ENCODE peak calls at places on chromosomes 16 and 17, in five cellular contexts. One of them, this sample, is unnamed.

GRCh38 chr16:68351463-68351862 is 40.6 kb downstream of the PRMT7 start:
- DNase-seq in PC-9: no peak
- DNase-seq in brain microvascular endothelial cell: no peak
- DNase-seq in bronchial epithelial cell: no peak
- DNase-seq in AG09309: no peak
- DNase-seq in this sample: no peak

GRCh38 chr17:46774108-46774737 is 44.3 kb downstream of the WNT3 start:
- DNase-seq in PC-9: no peak
- DNase-seq in brain microvascular endothelial cell: no peak
- DNase-seq in bronchial epithelial cell: no peak
- DNase-seq in AG09309: no peak
- DNase-seq in this sample: no peak

GRCh38 chr17:11848330-11848729 is 148.9 kb downstream of the ZNF18 start:
- DNase-seq in PC-9: no peak
- DNase-seq in brain microvascular endothelial cell: no peak
- DNase-seq in bronchial epithelial cell: no peak
- DNase-seq in AG09309: no peak
- DNase-seq in this sample: no peak

GRCh38 chr16:67926181-67926742 is 5.4 kb downstream of the CTRL start:
- DNase-seq in PC-9: no peak
- DNase-seq in brain microvascular endothelial cell: peak; percentile 43
- DNase-seq in bronchial epithelial cell: peak; percentile 75
- DNase-seq in AG09309: no peak
- DNase-seq in this sample: peak; percentile 77

GRCh38 chr17:38533706-38534497 is 71.8 kb downstream of the SRCIN1 start:
- DNase-seq in PC-9: no peak
- DNase-seq in brain microvascular endothelial cell: no peak
- DNase-seq in bronchial epithelial cell: no peak
- DNase-seq in AG09309: no peak
- DNase-seq in this sample: no peak

GRCh38 chr17:56310780-56311179 is 157.5 kb downstream of the ANKFN1 start:
- DNase-seq in PC-9: no peak
- DNase-seq in brain microvascular endothelial cell: no peak
- DNase-seq in bronchial epithelial cell: no peak
- DNase-seq in AG09309: no peak
- DNase-seq in this sample: no peak

GRCh38 chr16:4142268-4142667 is 26.0 kb upstream of the ADCY9 start:
- DNase-seq in PC-9: no peak
- DNase-seq in brain microvascular endothelial cell: no peak
- DNase-seq in bronchial epithelial cell: no peak
- DNase-seq in AG09309: no peak
- DNase-seq in this sample: peak; percentile 11

GRCh38 chr17:57518587-57519118 is 226.4 kb downstream of the CCDC182 start:
- DNase-seq in PC-9: no peak
- DNase-seq in brain microvascular endothelial cell: no peak
- DNase-seq in bronchial epithelial cell: no peak
- DNase-seq in AG09309: no peak
- DNase-seq in this sample: no peak

GRCh38 chr17:73591278-73592078 is 52.8 kb downstream of the SDK2 start:
- DNase-seq in PC-9: no peak
- DNase-seq in brain microvascular endothelial cell: no peak
- DNase-seq in bronchial epithelial cell: no peak
- DNase-seq in AG09309: no peak
- DNase-seq in this sample: no peak

GRCh38 chr17:32971171-32971570 is 20.5 kb upstream of the SPACA3 start:
- DNase-seq in PC-9: no peak
- DNase-seq in brain microvascular endothelial cell: peak; percentile 79
- DNase-seq in bronchial epithelial cell: peak; percentile 89
- DNase-seq in AG09309: peak; percentile 51
- DNase-seq in this sample: peak; percentile 50

GRCh38 chr16:15881794-15882379 is 6.5 kb downstream of the CEP20 start:
- DNase-seq in PC-9: no peak
- DNase-seq in brain microvascular endothelial cell: no peak
- DNase-seq in bronchial epithelial cell: no peak
- DNase-seq in AG09309: no peak
- DNase-seq in this sample: no peak

GRCh38 chr16:66028505-66029216 is 337.8 kb upstream of the CDH5 start:
- DNase-seq in PC-9: no peak
- DNase-seq in brain microvascular endothelial cell: peak; percentile 81
- DNase-seq in bronchial epithelial cell: peak; percentile 44
- DNase-seq in AG09309: peak; percentile 75
- DNase-seq in this sample: peak; percentile 67

GRCh38 chr16:19882641-19883040 is 2.0 kb downstream of the GPRC5B start:
- DNase-seq in PC-9: no peak
- DNase-seq in brain microvascular endothelial cell: no peak
- DNase-seq in bronchial epithelial cell: no peak
- DNase-seq in AG09309: no peak
- DNase-seq in this sample: no peak

GRCh38 chr17:56395787-56396186 is 197.7 kb upstream of the NOG start:
- DNase-seq in PC-9: no peak
- DNase-seq in brain microvascular endothelial cell: no peak
- DNase-seq in bronchial epithelial cell: no peak
- DNase-seq in AG09309: no peak
- DNase-seq in this sample: no peak

GRCh38 chr17:73900516-73900915 is 256.3 kb upstream of the SDK2 start:
- DNase-seq in PC-9: no peak
- DNase-seq in brain microvascular endothelial cell: no peak
- DNase-seq in bronchial epithelial cell: no peak
- DNase-seq in AG09309: no peak
- DNase-seq in this sample: no peak

GRCh38 chr16:14566599-14566998 is 63.5 kb downstream of the PARN start:
- DNase-seq in PC-9: no peak
- DNase-seq in brain microvascular endothelial cell: no peak
- DNase-seq in bronchial epithelial cell: no peak
- DNase-seq in AG09309: no peak
- DNase-seq in this sample: no peak

GRCh38 chr17:30376621-30377452 is 1.9 kb upstream of the CPD start:
- DNase-seq in PC-9: peak; percentile 51
- DNase-seq in brain microvascular endothelial cell: peak; percentile 57
- DNase-seq in bronchial epithelial cell: no peak
- DNase-seq in AG09309: peak; percentile 72
- DNase-seq in this sample: peak; percentile 63

GRCh38 chr16:67415872-67416793 is at the start of gene ZDHHC1:
- DNase-seq in PC-9: peak; percentile 72
- DNase-seq in brain microvascular endothelial cell: peak; percentile 35
- DNase-seq in bronchial epithelial cell: peak; percentile 65
- DNase-seq in AG09309: no peak
- DNase-seq in this sample: peak; percentile 64

GRCh38 chr16:50448522-50448921 is 79.7 kb upstream of the BRD7 start:
- DNase-seq in PC-9: no peak
- DNase-seq in brain microvascular endothelial cell: no peak
- DNase-seq in bronchial epithelial cell: no peak
- DNase-seq in AG09309: no peak
- DNase-seq in this sample: no peak

GRCh38 chr17:40349477-40350409 is 14.8 kb downstream of the GJD3 start:
- DNase-seq in PC-9: no peak
- DNase-seq in brain microvascular endothelial cell: no peak
- DNase-seq in bronchial epithelial cell: peak; percentile 98
- DNase-seq in AG09309: no peak
- DNase-seq in this sample: peak; percentile 97

GRCh38 chr16:67613808-67614207 is 31.1 kb upstream of the CARMIL2 start:
- DNase-seq in PC-9: no peak
- DNase-seq in brain microvascular endothelial cell: no peak
- DNase-seq in bronchial epithelial cell: peak; percentile 31
- DNase-seq in AG09309: no peak
- DNase-seq in this sample: peak; percentile 23

DNA sequence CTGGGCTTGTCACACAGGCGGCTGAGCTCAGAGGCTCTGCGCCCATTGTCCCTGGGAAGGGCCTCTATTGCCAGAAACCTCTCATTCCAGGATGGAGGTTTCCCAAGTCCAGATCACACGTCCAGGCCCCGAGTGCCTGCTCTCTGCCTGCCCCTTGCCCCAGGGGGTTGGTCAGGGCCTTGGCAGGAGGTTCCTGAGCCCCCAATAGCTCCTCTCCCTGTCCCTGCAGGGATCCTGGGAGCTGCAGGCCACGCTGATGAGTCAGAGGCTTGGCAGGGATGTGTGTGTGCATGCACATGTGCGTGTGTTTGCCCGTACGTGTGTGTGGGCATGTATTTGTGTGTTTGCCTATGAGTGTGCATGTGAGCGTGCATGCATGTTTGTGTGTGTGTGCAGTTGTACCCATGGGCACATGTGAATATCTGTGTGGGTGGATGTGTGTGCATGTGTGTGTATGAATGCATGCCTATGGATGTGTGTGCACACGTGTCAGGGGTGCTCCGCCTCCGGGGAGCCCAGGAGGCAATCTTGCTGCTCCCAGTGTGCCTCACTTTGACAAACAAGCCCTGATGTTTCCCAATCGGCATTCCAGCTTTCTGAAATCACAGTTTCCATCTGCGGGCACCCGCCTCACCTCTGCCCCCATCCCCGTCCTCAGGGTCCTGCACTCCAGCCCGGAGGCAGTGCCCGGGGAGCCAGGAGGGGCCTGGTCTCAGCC is 98.4 kb upstream of the GSE1 start:
- DNase-seq in PC-9: peak; percentile 87
- DNase-seq in brain microvascular endothelial cell: peak; percentile 73
- DNase-seq in bronchial epithelial cell: peak; percentile 91
- DNase-seq in AG09309: peak; percentile 81
- DNase-seq in this sample: peak; percentile 94
- TF ChIP-seq CTCF in PC-9: no peak
- TF ChIP-seq CTCF in brain microvascular endothelial cell: no peak
- TF ChIP-seq CTCF in bronchial epithelial cell: no peak
- TF ChIP-seq CTCF in AG09309: no peak
- TF ChIP-seq CTCF in this sample: peak; percentile 1

GRCh38 chr16:57371494-57372371 is 557 bp upstream of the CX3CL1 start:
- DNase-seq in PC-9: no peak
- DNase-seq in brain microvascular endothelial cell: no peak
- DNase-seq in bronchial epithelial cell: no peak
- DNase-seq in AG09309: no peak
- DNase-seq in this sample: no peak
- H3K4me3 ChIP-seq in PC-9: no peak overlapping the region
- H3K4me3 ChIP-seq in brain microvascular endothelial cell: no peak overlapping the region
- H3K4me3 ChIP-seq in bronchial epithelial cell: no peak overlapping the region
- H3K4me3 ChIP-seq in AG09309: no peak overlapping the region
- H3K4me3 ChIP-seq in this sample: no peak overlapping the region

GRCh38 chr17:63613663-63614062 is 8.6 kb upstream of the MAP3K3 start:
- DNase-seq in PC-9: no peak
- DNase-seq in brain microvascular endothelial cell: no peak
- DNase-seq in bronchial epithelial cell: no peak
- DNase-seq in AG09309: no peak
- DNase-seq in this sample: no peak

GRCh38 chr17:63611354-63611753 is 10.7 kb downstream of the TACO1 start:
- DNase-seq in PC-9: no peak
- DNase-seq in brain microvascular endothelial cell: no peak
- DNase-seq in bronchial epithelial cell: no peak
- DNase-seq in AG09309: no peak
- DNase-seq in this sample: no peak

GRCh38 chr17:63610854-63611253 is 10.2 kb downstream of the TACO1 start:
- DNase-seq in PC-9: no peak
- DNase-seq in brain microvascular endothelial cell: no peak
- DNase-seq in bronchial epithelial cell: no peak
- DNase-seq in AG09309: no peak
- DNase-seq in this sample: no peak

DNA sequence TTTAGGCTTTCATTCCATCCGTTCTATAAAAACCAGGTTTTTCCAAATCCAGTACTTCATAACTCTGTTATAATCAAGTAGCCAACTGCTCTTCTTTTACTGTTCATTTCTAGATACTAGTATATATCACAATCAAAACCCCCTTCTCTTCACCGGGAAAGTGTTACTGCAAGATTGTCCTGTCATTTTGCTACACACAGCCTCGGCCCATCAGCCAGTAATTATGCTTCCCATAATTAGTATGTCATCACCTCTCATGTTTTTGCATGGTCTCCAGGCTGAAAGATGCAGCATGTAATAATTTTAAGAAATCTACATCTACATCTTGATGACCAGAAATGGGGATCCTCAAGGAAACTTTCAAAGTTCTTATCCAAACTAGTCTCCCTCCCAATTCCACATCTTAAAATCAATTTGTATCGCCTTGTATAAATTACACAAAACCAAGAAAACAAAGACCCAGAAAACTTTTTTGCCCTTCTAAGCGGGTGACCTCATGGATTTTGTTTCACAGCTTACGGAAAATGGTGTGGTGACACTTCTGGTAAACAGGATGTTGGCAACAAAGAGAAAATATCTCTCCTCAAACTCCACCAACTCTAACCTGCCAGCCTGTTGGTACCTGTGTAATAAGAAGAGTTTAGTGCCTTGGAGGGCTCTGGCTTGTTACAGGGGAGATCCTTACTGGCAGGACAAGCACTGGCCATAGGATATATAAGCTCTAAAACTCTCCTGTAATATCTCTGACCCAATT is 9.3 kb downstream of the TACO1 start:
- DNase-seq in PC-9: no peak
- DNase-seq in brain microvascular endothelial cell: no peak
- DNase-seq in bronchial epithelial cell: no peak
- DNase-seq in AG09309: no peak
- DNase-seq in this sample: no peak
- TF ChIP-seq CTCF in PC-9: no peak
- TF ChIP-seq CTCF in brain microvascular endothelial cell: no peak
- TF ChIP-seq CTCF in bronchial epithelial cell: no peak
- TF ChIP-seq CTCF in AG09309: no peak
- TF ChIP-seq CTCF in this sample: no peak

GRCh38 chr17:45313419-45313771 is 3.4 kb downstream of the MAP3K14 start:
- DNase-seq in PC-9: no peak
- DNase-seq in brain microvascular endothelial cell: no peak
- DNase-seq in bronchial epithelial cell: no peak
- DNase-seq in AG09309: no peak
- DNase-seq in this sample: no peak

GRCh38 chr17:45312477-45313418 is 4.1 kb downstream of the MAP3K14 start:
- DNase-seq in PC-9: no peak
- DNase-seq in brain microvascular endothelial cell: no peak
- DNase-seq in bronchial epithelial cell: peak; percentile 44
- DNase-seq in AG09309: no peak
- DNase-seq in this sample: no peak

GRCh38 chr17:45311406-45311761 is 5.4 kb downstream of the MAP3K14 start:
- DNase-seq in PC-9: no peak
- DNase-seq in brain microvascular endothelial cell: no peak
- DNase-seq in bronchial epithelial cell: no peak
- DNase-seq in AG09309: no peak
- DNase-seq in this sample: no peak

GRCh38 chr17:45310380-45311324 is 6.2 kb downstream of the MAP3K14 start:
- DNase-seq in PC-9: peak; percentile 59
- DNase-seq in brain microvascular endothelial cell: no peak
- DNase-seq in bronchial epithelial cell: no peak
- DNase-seq in AG09309: no peak
- DNase-seq in this sample: no peak

DNA sequence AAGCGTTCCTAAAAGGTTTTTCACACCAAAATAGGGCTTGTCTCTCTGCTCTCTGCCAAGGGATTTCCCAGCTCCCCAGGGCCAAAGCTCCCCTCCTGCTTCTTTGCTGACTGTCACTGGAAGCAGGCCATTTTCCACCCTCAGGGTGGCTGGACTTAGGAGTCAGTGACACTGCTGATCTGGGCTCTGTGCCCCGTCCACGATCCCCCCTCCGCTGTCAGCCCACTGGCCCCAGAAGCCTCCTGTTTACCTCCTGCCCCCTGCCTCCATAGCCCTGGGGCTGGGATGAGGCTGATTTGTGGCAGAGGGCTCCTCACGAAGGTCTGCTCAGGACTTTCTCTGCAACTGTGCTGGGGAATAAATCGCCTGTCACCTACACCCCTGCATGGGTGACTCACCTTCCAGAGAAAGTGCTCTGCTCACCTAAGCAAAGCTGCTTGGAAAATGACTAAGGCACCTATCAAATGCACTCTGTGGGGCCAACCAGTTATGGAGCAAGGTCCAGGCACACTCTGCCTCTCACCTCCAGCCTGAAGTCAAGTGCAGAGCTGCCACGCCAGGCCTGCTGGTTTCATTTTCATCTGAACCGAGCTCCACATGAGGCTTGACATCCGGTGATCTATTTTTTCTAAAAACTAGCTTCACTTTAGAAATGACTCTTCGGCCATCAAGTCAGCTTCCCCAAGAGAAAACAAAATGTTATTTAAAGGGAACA is 4.9 kb downstream of the MAP3K14 start:
- DNase-seq in PC-9: peak; percentile 80
- DNase-seq in brain microvascular endothelial cell: peak; percentile 39
- DNase-seq in bronchial epithelial cell: peak; percentile 97
- DNase-seq in AG09309: no peak
- DNase-seq in this sample: peak; percentile 96
- H3K4me3 ChIP-seq in PC-9: peak overlapping the region; percentile 40
- H3K4me3 ChIP-seq in brain microvascular endothelial cell: no peak overlapping the region
- H3K4me3 ChIP-seq in bronchial epithelial cell: no peak overlapping the region
- H3K4me3 ChIP-seq in AG09309: peak overlapping the region; percentile 25
- H3K4me3 ChIP-seq in this sample: peak overlapping the region; percentile 14

This sample was measured in epithelial cell of esophagus.